ENCODE peak calls at places on chromosomes 11 and 22, in seven cellular contexts. One of them, this sample, is unnamed. For H3K4me1, the result is how much of the 10 kb centered on the place peaks cover.

GRCh38 chr22:50250555-50251471 is at the start of gene HDAC10:
- DNase-seq in SK-N-SH: peak
- DNase-seq in right lobe of liver: peak
- DNase-seq in SJSA1: peak
- DNase-seq in tibial nerve: peak
- DNase-seq in transverse colon: peak
- DNase-seq in endothelial cell of umbilical vein: peak
- DNase-seq in this sample: no peak

GRCh38 chr11:62054484-62055121 is 69.2 kb upstream of the INCENP start:
- DNase-seq in SK-N-SH: no peak
- DNase-seq in right lobe of liver: no peak
- DNase-seq in SJSA1: no peak
- DNase-seq in tibial nerve: no peak
- DNase-seq in transverse colon: peak
- DNase-seq in endothelial cell of umbilical vein: peak
- DNase-seq in this sample: no peak

GRCh38 chr11:70711095-70711910 is 313.0 kb downstream of the CTTN start:
- DNase-seq in SK-N-SH: no peak
- DNase-seq in right lobe of liver: no peak
- DNase-seq in SJSA1: no peak
- DNase-seq in tibial nerve: no peak
- DNase-seq in transverse colon: no peak
- DNase-seq in endothelial cell of umbilical vein: no peak
- DNase-seq in this sample: no peak

GRCh38 chr22:36197601-36198146 is 3.9 kb downstream of the APOL4 start:
- DNase-seq in SK-N-SH: peak
- DNase-seq in right lobe of liver: no peak
- DNase-seq in SJSA1: no peak
- DNase-seq in tibial nerve: peak
- DNase-seq in transverse colon: no peak
- DNase-seq in endothelial cell of umbilical vein: no peak
- DNase-seq in this sample: no peak

GRCh38 chr11:80586464-80586863 is 1145.6 kb upstream of the TENM4 start:
- DNase-seq in SK-N-SH: no peak
- DNase-seq in right lobe of liver: no peak
- DNase-seq in SJSA1: no peak
- DNase-seq in tibial nerve: no peak
- DNase-seq in transverse colon: no peak
- DNase-seq in endothelial cell of umbilical vein: no peak
- DNase-seq in this sample: no peak

GRCh38 chr11:86934263-86934932 is 20.8 kb downstream of the FZD4 start:
- DNase-seq in SK-N-SH: no peak
- DNase-seq in right lobe of liver: no peak
- DNase-seq in SJSA1: no peak
- DNase-seq in tibial nerve: no peak
- DNase-seq in transverse colon: no peak
- DNase-seq in endothelial cell of umbilical vein: peak
- DNase-seq in this sample: no peak

GRCh38 chr11:35275808-35276170 is 136.8 kb downstream of the CD44 start:
- DNase-seq in SK-N-SH: no peak
- DNase-seq in right lobe of liver: no peak
- DNase-seq in SJSA1: no peak
- DNase-seq in tibial nerve: no peak
- DNase-seq in transverse colon: no peak
- DNase-seq in endothelial cell of umbilical vein: no peak
- DNase-seq in this sample: no peak

GRCh38 chr11:10263929-10264328 is 30.1 kb downstream of the SBF2 start:
- DNase-seq in SK-N-SH: no peak
- DNase-seq in right lobe of liver: no peak
- DNase-seq in SJSA1: no peak
- DNase-seq in tibial nerve: no peak
- DNase-seq in transverse colon: no peak
- DNase-seq in endothelial cell of umbilical vein: no peak
- DNase-seq in this sample: no peak

DNA sequence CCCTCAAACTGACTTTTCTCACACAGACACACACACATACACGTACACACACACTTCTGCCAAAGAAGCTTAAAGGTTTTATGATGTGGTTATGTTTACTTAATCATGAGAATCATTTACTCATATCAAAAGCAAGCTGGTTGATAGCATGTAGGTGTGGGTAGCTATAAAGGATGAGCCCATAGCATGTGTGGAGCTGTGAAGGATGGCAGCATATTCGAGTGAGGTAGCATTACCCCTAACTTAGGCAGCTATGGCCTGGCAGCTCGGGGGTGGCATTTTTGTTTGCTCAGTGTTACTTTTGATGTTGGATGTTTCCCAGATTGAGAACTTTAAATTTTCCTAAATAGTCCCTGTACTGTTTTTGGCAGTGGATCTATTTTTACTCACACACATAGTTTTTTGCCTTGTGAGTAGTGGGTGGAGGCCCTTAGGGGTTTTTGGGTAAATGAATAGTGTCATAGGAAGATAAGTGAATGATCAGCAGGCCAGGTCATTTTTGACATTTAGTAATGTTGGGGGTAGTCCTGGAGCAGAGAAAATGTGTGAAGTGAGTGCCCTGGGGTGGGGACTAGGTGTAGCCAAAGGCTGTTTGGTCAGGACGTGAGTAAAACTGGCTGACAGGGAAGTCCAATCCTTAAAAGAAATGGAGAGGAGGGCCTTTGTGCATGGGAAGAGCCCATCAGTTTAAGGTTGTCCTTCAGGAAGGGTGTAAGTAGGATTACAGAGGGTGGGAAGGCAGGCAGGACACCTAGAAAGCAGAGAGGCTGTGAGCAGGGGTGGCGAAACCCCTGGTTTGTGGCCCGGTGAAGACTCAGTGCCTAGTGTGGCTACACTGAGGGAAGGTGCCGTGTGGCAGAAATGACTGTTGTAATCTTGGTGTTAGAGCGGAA is 7.1 kb downstream of the YWHAH start:
- DNase-seq in SK-N-SH: no peak
- DNase-seq in right lobe of liver: no peak
- DNase-seq in SJSA1: no peak
- DNase-seq in tibial nerve: no peak
- DNase-seq in transverse colon: no peak
- DNase-seq in endothelial cell of umbilical vein: no peak
- DNase-seq in this sample: no peak
- H3K4me1 ChIP-seq in SK-N-SH: under half
- H3K4me1 ChIP-seq in right lobe of liver: under half
- H3K4me1 ChIP-seq in SJSA1: under half
- H3K4me1 ChIP-seq in tibial nerve: under half
- H3K4me1 ChIP-seq in transverse colon: half or more
- H3K4me1 ChIP-seq in endothelial cell of umbilical vein: under half
- H3K4me1 ChIP-seq in this sample: under half

DNA sequence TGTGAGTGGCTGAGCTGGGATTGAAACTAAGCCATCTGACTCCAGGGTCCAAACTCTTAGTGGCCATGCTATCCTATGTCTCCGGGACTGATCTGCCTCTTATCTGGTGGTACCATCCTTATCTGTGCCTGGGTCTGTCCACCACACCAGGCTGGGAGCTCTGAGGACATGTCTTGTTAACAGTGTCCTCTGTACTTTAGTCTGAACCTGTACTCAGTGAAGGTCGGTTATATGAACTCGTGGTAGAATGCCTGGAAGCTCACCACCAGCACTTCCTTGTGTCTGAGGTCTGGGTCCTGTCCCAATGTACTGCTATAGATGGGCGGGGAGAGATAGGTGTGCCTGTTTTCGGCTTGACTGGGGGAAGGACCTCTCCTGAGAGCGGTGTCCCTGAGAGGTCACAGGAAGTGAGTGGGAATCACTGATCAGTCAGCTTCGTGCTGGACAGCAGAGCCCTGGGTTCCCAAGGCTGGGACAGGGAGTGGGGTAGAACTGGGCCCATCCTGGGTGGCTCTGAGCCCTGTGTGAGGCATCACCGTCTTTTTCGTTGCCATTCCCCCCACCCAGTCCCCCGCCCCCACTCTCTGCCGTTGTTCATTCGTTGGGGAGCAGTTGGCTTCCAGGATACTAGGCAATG is 8.9 kb downstream of the MYO7A start:
- DNase-seq in SK-N-SH: no peak
- DNase-seq in right lobe of liver: no peak
- DNase-seq in SJSA1: no peak
- DNase-seq in tibial nerve: no peak
- DNase-seq in transverse colon: no peak
- DNase-seq in endothelial cell of umbilical vein: no peak
- DNase-seq in this sample: no peak
- H3K27ac ChIP-seq in SK-N-SH: no peak
- H3K27ac ChIP-seq in right lobe of liver: peak
- H3K27ac ChIP-seq in SJSA1: no peak
- H3K27ac ChIP-seq in tibial nerve: no peak
- H3K27ac ChIP-seq in transverse colon: no peak
- H3K27ac ChIP-seq in endothelial cell of umbilical vein: no peak
- H3K27ac ChIP-seq in this sample: no peak

GRCh38 chr11:96213500-96213899 is 129.5 kb downstream of the MAML2 start:
- DNase-seq in SK-N-SH: no peak
- DNase-seq in right lobe of liver: no peak
- DNase-seq in SJSA1: no peak
- DNase-seq in tibial nerve: no peak
- DNase-seq in transverse colon: no peak
- DNase-seq in endothelial cell of umbilical vein: peak
- DNase-seq in this sample: no peak

GRCh38 chr11:96214745-96215093 is 128.3 kb downstream of the MAML2 start:
- DNase-seq in SK-N-SH: no peak
- DNase-seq in right lobe of liver: no peak
- DNase-seq in SJSA1: no peak
- DNase-seq in tibial nerve: no peak
- DNase-seq in transverse colon: no peak
- DNase-seq in endothelial cell of umbilical vein: no peak
- DNase-seq in this sample: no peak

GRCh38 chr11:96207459-96208449 is 135.2 kb downstream of the MAML2 start:
- DNase-seq in SK-N-SH: peak
- DNase-seq in right lobe of liver: no peak
- DNase-seq in SJSA1: no peak
- DNase-seq in tibial nerve: no peak
- DNase-seq in transverse colon: peak
- DNase-seq in endothelial cell of umbilical vein: peak
- DNase-seq in this sample: no peak

GRCh38 chr11:96215094-96215782 is 127.8 kb downstream of the MAML2 start:
- DNase-seq in SK-N-SH: no peak
- DNase-seq in right lobe of liver: no peak
- DNase-seq in SJSA1: no peak
- DNase-seq in tibial nerve: no peak
- DNase-seq in transverse colon: peak
- DNase-seq in endothelial cell of umbilical vein: peak
- DNase-seq in this sample: no peak

DNA sequence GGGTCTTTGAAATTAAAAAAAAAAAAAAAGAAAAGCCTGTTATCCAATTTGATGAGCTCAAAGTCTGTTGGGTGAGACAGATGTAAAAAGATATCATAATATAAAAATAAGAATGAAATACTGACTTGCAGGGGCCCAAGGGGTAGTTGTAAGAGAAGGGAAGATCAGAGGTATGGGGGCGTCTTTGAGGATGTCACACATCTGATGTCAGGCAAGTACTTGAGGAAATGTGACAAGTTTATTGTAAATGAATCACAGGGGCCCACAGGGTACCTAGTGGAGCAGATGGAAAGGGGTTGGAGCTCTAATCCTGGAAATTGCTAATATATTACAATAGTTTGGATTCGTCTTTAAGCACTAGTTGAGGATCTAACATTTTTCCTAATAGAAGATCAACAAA is 131.6 kb downstream of the MAML2 start:
- DNase-seq in SK-N-SH: no peak
- DNase-seq in right lobe of liver: no peak
- DNase-seq in SJSA1: no peak
- DNase-seq in tibial nerve: no peak
- DNase-seq in transverse colon: no peak
- DNase-seq in endothelial cell of umbilical vein: no peak
- DNase-seq in this sample: no peak
- H3K4me1 ChIP-seq in SK-N-SH: half or more
- H3K4me1 ChIP-seq in right lobe of liver: under half
- H3K4me1 ChIP-seq in SJSA1: half or more
- H3K4me1 ChIP-seq in tibial nerve: half or more
- H3K4me1 ChIP-seq in transverse colon: half or more
- H3K4me1 ChIP-seq in endothelial cell of umbilical vein: half or more
- H3K4me1 ChIP-seq in this sample: under half

GRCh38 chr11:128759168-128759567 is 65.3 kb downstream of the FLI1 start:
- DNase-seq in SK-N-SH: no peak
- DNase-seq in right lobe of liver: no peak
- DNase-seq in SJSA1: no peak
- DNase-seq in tibial nerve: no peak
- DNase-seq in transverse colon: no peak
- DNase-seq in endothelial cell of umbilical vein: no peak
- DNase-seq in this sample: no peak
- H3K27ac ChIP-seq in SK-N-SH: peak
- H3K27ac ChIP-seq in right lobe of liver: no peak
- H3K27ac ChIP-seq in SJSA1: no peak
- H3K27ac ChIP-seq in tibial nerve: no peak
- H3K27ac ChIP-seq in transverse colon: no peak
- H3K27ac ChIP-seq in endothelial cell of umbilical vein: peak
- H3K27ac ChIP-seq in this sample: no peak

GRCh38 chr22:46801826-46802607 is 39.6 kb downstream of the TBC1D22A start:
- DNase-seq in SK-N-SH: no peak
- DNase-seq in right lobe of liver: no peak
- DNase-seq in SJSA1: no peak
- DNase-seq in tibial nerve: no peak
- DNase-seq in transverse colon: no peak
- DNase-seq in endothelial cell of umbilical vein: no peak
- DNase-seq in this sample: no peak

GRCh38 chr22:46802608-46803027 is 40.2 kb downstream of the TBC1D22A start:
- DNase-seq in SK-N-SH: no peak
- DNase-seq in right lobe of liver: no peak
- DNase-seq in SJSA1: no peak
- DNase-seq in tibial nerve: no peak
- DNase-seq in transverse colon: no peak
- DNase-seq in endothelial cell of umbilical vein: no peak
- DNase-seq in this sample: no peak

GRCh38 chr22:46803031-46803880 is 40.8 kb downstream of the TBC1D22A start:
- DNase-seq in SK-N-SH: peak
- DNase-seq in right lobe of liver: peak
- DNase-seq in SJSA1: no peak
- DNase-seq in tibial nerve: no peak
- DNase-seq in transverse colon: peak
- DNase-seq in endothelial cell of umbilical vein: peak
- DNase-seq in this sample: peak

GRCh38 chr22:46801331-46801811 is 38.9 kb downstream of the TBC1D22A start:
- DNase-seq in SK-N-SH: no peak
- DNase-seq in right lobe of liver: no peak
- DNase-seq in SJSA1: no peak
- DNase-seq in tibial nerve: no peak
- DNase-seq in transverse colon: no peak
- DNase-seq in endothelial cell of umbilical vein: no peak
- DNase-seq in this sample: no peak

GRCh38 chr22:46803936-46804335 is 41.5 kb downstream of the TBC1D22A start:
- DNase-seq in SK-N-SH: no peak
- DNase-seq in right lobe of liver: peak
- DNase-seq in SJSA1: no peak
- DNase-seq in tibial nerve: no peak
- DNase-seq in transverse colon: no peak
- DNase-seq in endothelial cell of umbilical vein: no peak
- DNase-seq in this sample: no peak
- H3K4me1 ChIP-seq in SK-N-SH: under half
- H3K4me1 ChIP-seq in right lobe of liver: under half
- H3K4me1 ChIP-seq in SJSA1: under half
- H3K4me1 ChIP-seq in tibial nerve: under half
- H3K4me1 ChIP-seq in transverse colon: under half
- H3K4me1 ChIP-seq in endothelial cell of umbilical vein: under half
- H3K4me1 ChIP-seq in this sample: under half